ENCODE peak calls at places on chromosomes 11 and 22, in four cellular contexts. One of them, this sample, is unnamed.

GRCh38 chr11:92266821-92267220 is 42.2 kb downstream of the FAT3 start:
- DNase-seq in transverse colon: no peak
- DNase-seq in OCI-LY7: no peak
- DNase-seq in RWPE1: no peak
- DNase-seq in this sample: no peak

GRCh38 chr11:121067453-121067852 is 33.6 kb upstream of the TECTA start:
- DNase-seq in OCI-LY7: no peak
- DNase-seq in transverse colon: no peak
- DNase-seq in RWPE1: no peak
- DNase-seq in this sample: no peak

GRCh38 chr11:131758726-131759125 is 388.3 kb downstream of the NTM start:
- DNase-seq in OCI-LY7: no peak
- DNase-seq in transverse colon: no peak
- DNase-seq in RWPE1: no peak
- DNase-seq in this sample: no peak

GRCh38 chr22:38759005-38759404 is 3.2 kb upstream of the SUN2 start:
- DNase-seq in OCI-LY7: no peak
- DNase-seq in transverse colon: no peak
- DNase-seq in RWPE1: no peak
- DNase-seq in this sample: no peak

GRCh38 chr11:57476223-57476882 is 16.0 kb downstream of the RTN4RL2 start:
- DNase-seq in OCI-LY7: no peak
- DNase-seq in transverse colon: peak
- DNase-seq in RWPE1: no peak
- DNase-seq in this sample: peak

GRCh38 chr22:39343259-39344045 is 6.3 kb upstream of the SYNGR1 start:
- DNase-seq in OCI-LY7: peak
- DNase-seq in transverse colon: peak
- DNase-seq in RWPE1: peak
- DNase-seq in this sample: peak

GRCh38 chr22:25232301-25232700 is 12.9 kb downstream of the CRYBB2 start:
- DNase-seq in RWPE1: peak
- DNase-seq in transverse colon: no peak
- DNase-seq in OCI-LY7: no peak
- DNase-seq in this sample: no peak

GRCh38 chr22:39518996-39519680 is 1.2 kb upstream of the ATF4 start:
- DNase-seq in transverse colon: peak
- DNase-seq in RWPE1: peak
- DNase-seq in OCI-LY7: peak
- DNase-seq in this sample: no peak

GRCh38 chr11:75328426-75329277 is 22.8 kb downstream of the ARRB1 start:
- DNase-seq in RWPE1: peak
- DNase-seq in OCI-LY7: peak
- DNase-seq in transverse colon: peak
- DNase-seq in this sample: peak

GRCh38 chr11:94647926-94648325 is 80.8 kb downstream of the PIWIL4 start:
- DNase-seq in transverse colon: no peak
- DNase-seq in OCI-LY7: no peak
- DNase-seq in RWPE1: no peak
- DNase-seq in this sample: no peak

GRCh38 chr22:37300551-37301017 is 18.3 kb downstream of the CYTH4 start:
- DNase-seq in RWPE1: no peak
- DNase-seq in OCI-LY7: no peak
- DNase-seq in transverse colon: no peak
- DNase-seq in this sample: no peak

GRCh38 chr22:39658367-39658766 is 87.8 kb downstream of the CACNA1I start:
- DNase-seq in RWPE1: no peak
- DNase-seq in transverse colon: peak
- DNase-seq in OCI-LY7: no peak
- DNase-seq in this sample: no peak

GRCh38 chr22:35212020-35212419 is 45.3 kb upstream of the HMGXB4 start:
- DNase-seq in transverse colon: no peak
- DNase-seq in RWPE1: no peak
- DNase-seq in OCI-LY7: no peak
- DNase-seq in this sample: no peak

GRCh38 chr11:119618208-119618909 is 110.6 kb downstream of the NECTIN1 start:
- DNase-seq in RWPE1: no peak
- DNase-seq in transverse colon: peak
- DNase-seq in OCI-LY7: no peak
- DNase-seq in this sample: no peak

GRCh38 chr11:99739464-99740089 is 718.8 kb downstream of the CNTN5 start:
- DNase-seq in transverse colon: no peak
- DNase-seq in OCI-LY7: peak
- DNase-seq in RWPE1: peak
- DNase-seq in this sample: peak

GRCh38 chr11:64745219-64745522 is 1.2 kb upstream of the RASGRP2 start:
- DNase-seq in OCI-LY7: peak
- DNase-seq in RWPE1: no peak
- DNase-seq in transverse colon: peak
- DNase-seq in this sample: peak

GRCh38 chr22:22446527-22446926 is 62.0 kb downstream of the ZNF280B start:
- DNase-seq in RWPE1: no peak
- DNase-seq in transverse colon: no peak
- DNase-seq in OCI-LY7: no peak
- DNase-seq in this sample: no peak

GRCh38 chr11:114610984-114611944 is 15.7 kb upstream of the NXPE4 start:
- DNase-seq in transverse colon: no peak
- DNase-seq in RWPE1: no peak
- DNase-seq in OCI-LY7: no peak
- DNase-seq in this sample: no peak

GRCh38 chr11:116086426-116086825 is 582.2 kb upstream of the CADM1 start:
- DNase-seq in OCI-LY7: no peak
- DNase-seq in RWPE1: no peak
- DNase-seq in transverse colon: peak
- DNase-seq in this sample: no peak

GRCh38 chr11:64347171-64347867 is 7.3 kb downstream of the CCDC88B start:
- DNase-seq in OCI-LY7: no peak
- DNase-seq in transverse colon: no peak
- DNase-seq in RWPE1: peak
- DNase-seq in this sample: no peak

GRCh38 chr22:47307812-47308211 is 545.4 kb downstream of the TBC1D22A start:
- DNase-seq in RWPE1: no peak
- DNase-seq in OCI-LY7: no peak
- DNase-seq in transverse colon: no peak
- DNase-seq in this sample: no peak

GRCh38 chr22:43402128-43402527 is 9.7 kb upstream of the MPPED1 start:
- DNase-seq in RWPE1: no peak
- DNase-seq in transverse colon: no peak
- DNase-seq in OCI-LY7: peak
- DNase-seq in this sample: no peak

GRCh38 chr11:68269414-68270081 is 2.2 kb downstream of the C11orf24 start:
- DNase-seq in OCI-LY7: no peak
- DNase-seq in RWPE1: no peak
- DNase-seq in transverse colon: no peak
- DNase-seq in this sample: no peak

GRCh38 chr11:19102521-19102900 is 14.5 kb upstream of the ZDHHC13 start:
- DNase-seq in RWPE1: no peak
- DNase-seq in transverse colon: peak
- DNase-seq in OCI-LY7: no peak
- DNase-seq in this sample: no peak

GRCh38 chr11:63813563-63814382 is 517 bp downstream of the SPINDOC start:
- DNase-seq in RWPE1: no peak
- DNase-seq in OCI-LY7: peak
- DNase-seq in transverse colon: peak
- DNase-seq in this sample: peak

GRCh38 chr11:45671246-45672171 is 6.1 kb upstream of the CHST1 start:
- DNase-seq in RWPE1: no peak
- DNase-seq in OCI-LY7: no peak
- DNase-seq in transverse colon: no peak
- DNase-seq in this sample: no peak

GRCh38 chr22:31269892-31270574 is 22.3 kb downstream of the PIK3IP1 start:
- DNase-seq in RWPE1: no peak
- DNase-seq in transverse colon: no peak
- DNase-seq in OCI-LY7: no peak
- DNase-seq in this sample: no peak

GRCh38 chr11:35141538-35141937 is 2.6 kb downstream of the CD44 start:
- DNase-seq in RWPE1: no peak
- DNase-seq in OCI-LY7: no peak
- DNase-seq in transverse colon: peak
- DNase-seq in this sample: no peak

GRCh38 chr22:24521791-24522245 is 26.7 kb downstream of the UPB1 start:
- DNase-seq in transverse colon: peak
- DNase-seq in RWPE1: peak
- DNase-seq in OCI-LY7: peak
- DNase-seq in this sample: peak

GRCh38 chr22:35761037-35761436 is 43.4 kb downstream of the APOL5 start:
- DNase-seq in OCI-LY7: no peak
- DNase-seq in RWPE1: no peak
- DNase-seq in transverse colon: no peak
- DNase-seq in this sample: no peak

GRCh38 chr11:131684111-131685060 is 314.0 kb downstream of the NTM start:
- DNase-seq in RWPE1: no peak
- DNase-seq in OCI-LY7: no peak
- DNase-seq in transverse colon: no peak
- DNase-seq in this sample: no peak

GRCh38 chr11:19711911-19712280 is 741 bp upstream of the NAV2 start:
- DNase-seq in transverse colon: peak
- DNase-seq in OCI-LY7: no peak
- DNase-seq in RWPE1: no peak
- DNase-seq in this sample: peak

GRCh38 chr11:105740164-105740903 is 130.5 kb downstream of the GRIA4 start:
- DNase-seq in RWPE1: no peak
- DNase-seq in OCI-LY7: no peak
- DNase-seq in transverse colon: no peak
- DNase-seq in this sample: peak

GRCh38 chr11:61577383-61578118 is 3.3 kb downstream of the SYT7 start:
- DNase-seq in transverse colon: no peak
- DNase-seq in OCI-LY7: no peak
- DNase-seq in RWPE1: no peak
- DNase-seq in this sample: no peak

GRCh38 chr22:42437488-42438292 is 5.5 kb upstream of the NFAM1 start:
- DNase-seq in OCI-LY7: peak
- DNase-seq in transverse colon: peak
- DNase-seq in RWPE1: peak
- DNase-seq in this sample: peak

GRCh38 chr11:123478352-123478986 is 48.4 kb downstream of the GRAMD1B start:
- DNase-seq in OCI-LY7: peak
- DNase-seq in transverse colon: peak
- DNase-seq in RWPE1: peak
- DNase-seq in this sample: no peak

GRCh38 chr11:115185931-115186330 is 318.3 kb downstream of the CADM1 start:
- DNase-seq in RWPE1: no peak
- DNase-seq in transverse colon: no peak
- DNase-seq in OCI-LY7: no peak
- DNase-seq in this sample: no peak

GRCh38 chr11:83310718-83311117 is 24.6 kb upstream of the CCDC90B start:
- DNase-seq in RWPE1: no peak
- DNase-seq in OCI-LY7: no peak
- DNase-seq in transverse colon: no peak
- DNase-seq in this sample: no peak
- TF ChIP-seq CTCF in RWPE1: no peak
- TF ChIP-seq CTCF in OCI-LY7: no peak
- TF ChIP-seq CTCF in transverse colon: no peak
- TF ChIP-seq CTCF in this sample: no peak

GRCh38 chr11:67001332-67001731 is 21.6 kb upstream of the SYT12 start:
- DNase-seq in OCI-LY7: no peak
- DNase-seq in RWPE1: no peak
- DNase-seq in transverse colon: no peak
- DNase-seq in this sample: no peak

GRCh38 chr11:66992041-66992440 is 16.9 kb downstream of the C11orf86 start:
- DNase-seq in RWPE1: no peak
- DNase-seq in OCI-LY7: no peak
- DNase-seq in transverse colon: no peak
- DNase-seq in this sample: no peak

GRCh38 chr11:67002297-67002913 is 20.5 kb upstream of the SYT12 start:
- DNase-seq in transverse colon: no peak
- DNase-seq in RWPE1: no peak
- DNase-seq in OCI-LY7: no peak
- DNase-seq in this sample: no peak

GRCh38 chr11:66999555-66999954 is 23.4 kb upstream of the SYT12 start:
- DNase-seq in transverse colon: no peak
- DNase-seq in OCI-LY7: no peak
- DNase-seq in RWPE1: no peak
- DNase-seq in this sample: no peak

GRCh38 chr11:66996609-66997273 is 21.6 kb downstream of the C11orf86 start:
- DNase-seq in RWPE1: no peak
- DNase-seq in OCI-LY7: no peak
- DNase-seq in transverse colon: no peak
- DNase-seq in this sample: no peak
- TF ChIP-seq CTCF in RWPE1: no peak
- TF ChIP-seq CTCF in OCI-LY7: no peak
- TF ChIP-seq CTCF in transverse colon: no peak
- TF ChIP-seq CTCF in this sample: no peak

GRCh38 chr22:45548991-45549736 is 46.5 kb downstream of the FBLN1 start:
- DNase-seq in RWPE1: peak
- DNase-seq in transverse colon: peak
- DNase-seq in OCI-LY7: no peak
- DNase-seq in this sample: no peak
- TF ChIP-seq CTCF in RWPE1: no peak
- TF ChIP-seq CTCF in transverse colon: no peak
- TF ChIP-seq CTCF in OCI-LY7: peak
- TF ChIP-seq CTCF in this sample: no peak

GRCh38 chr11:1566381-1567051 is 5.6 kb downstream of the DUSP8 start:
- DNase-seq in RWPE1: no peak
- DNase-seq in OCI-LY7: no peak
- DNase-seq in transverse colon: no peak
- DNase-seq in this sample: no peak
- TF ChIP-seq CTCF in RWPE1: no peak
- TF ChIP-seq CTCF in OCI-LY7: no peak
- TF ChIP-seq CTCF in transverse colon: no peak
- TF ChIP-seq CTCF in this sample: no peak

DNA sequence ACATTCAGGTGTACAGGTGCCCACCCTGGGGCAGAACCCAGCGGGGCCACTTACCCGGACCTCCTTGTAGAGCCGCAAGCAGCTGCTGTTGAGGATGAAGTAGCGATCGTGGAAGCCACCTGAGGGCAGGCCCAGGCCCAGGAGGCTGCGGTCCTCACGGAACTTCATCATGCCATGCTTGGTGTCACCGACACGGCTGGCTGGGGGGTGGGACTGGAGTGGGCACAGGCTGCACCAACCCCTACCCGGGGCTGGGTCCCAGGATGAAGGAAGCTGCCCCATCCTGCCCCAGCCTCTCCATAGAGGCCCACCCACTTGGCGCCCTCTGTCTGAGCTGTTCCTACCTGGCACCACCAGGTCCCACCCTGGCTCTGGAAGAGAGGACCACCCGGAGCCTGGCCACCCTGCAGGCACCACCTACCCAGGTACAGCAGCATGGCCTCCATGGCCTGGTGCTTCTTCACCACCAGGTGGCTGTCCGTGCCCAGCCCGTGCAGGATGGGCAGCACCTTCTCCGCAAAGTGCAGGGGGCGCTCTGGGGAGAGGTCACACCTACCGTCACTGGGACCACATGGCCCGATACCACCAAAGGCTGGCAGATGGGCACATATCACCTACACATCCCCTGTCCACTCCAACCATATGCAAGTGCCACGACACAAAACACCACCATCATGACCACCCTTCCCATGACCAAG is 19.2 kb upstream of the PDE2A start:
- DNase-seq in RWPE1: no peak
- DNase-seq in transverse colon: no peak
- DNase-seq in OCI-LY7: no peak
- DNase-seq in this sample: no peak
- TF ChIP-seq CTCF in RWPE1: no peak
- TF ChIP-seq CTCF in transverse colon: no peak
- TF ChIP-seq CTCF in OCI-LY7: no peak
- TF ChIP-seq CTCF in this sample: no peak